ENCODE peak calls at places on chromosomes 5 and 9, in six cellular contexts. One of them, this sample, is unnamed.

GRCh38 chr5:157602505-157602904 is 26.9 kb upstream of the ADAM19 start:
- DNase-seq in GM10248: no peak
- DNase-seq in NT2/D1: no peak
- DNase-seq in cardiac fibroblast: no peak
- DNase-seq in breast epithelium: no peak
- DNase-seq in activated T-helper 1 cell treated with anti-CD3 and anti-CD28 coated beads, Interleukin-2, amount 50 U/mL, for 16 hours: peak
- DNase-seq in this sample: peak

GRCh38 chr9:136965771-136966484 is 11.4 kb upstream of the PTGDS start:
- DNase-seq in activated T-helper 1 cell treated with anti-CD3 and anti-CD28 coated beads, Interleukin-2, amount 50 U/mL, for 16 hours: no peak
- DNase-seq in GM10248: no peak
- DNase-seq in breast epithelium: no peak
- DNase-seq in cardiac fibroblast: no peak
- DNase-seq in NT2/D1: no peak
- DNase-seq in this sample: peak

GRCh38 chr5:95070866-95071265 is 214.0 kb downstream of the MCTP1 start:
- DNase-seq in GM10248: no peak
- DNase-seq in activated T-helper 1 cell treated with anti-CD3 and anti-CD28 coated beads, Interleukin-2, amount 50 U/mL, for 16 hours: no peak
- DNase-seq in NT2/D1: no peak
- DNase-seq in cardiac fibroblast: no peak
- DNase-seq in breast epithelium: no peak
- DNase-seq in this sample: no peak

GRCh38 chr5:44952376-44952775 is 143.6 kb downstream of the MRPS30 start:
- DNase-seq in GM10248: peak
- DNase-seq in breast epithelium: no peak
- DNase-seq in cardiac fibroblast: peak
- DNase-seq in activated T-helper 1 cell treated with anti-CD3 and anti-CD28 coated beads, Interleukin-2, amount 50 U/mL, for 16 hours: no peak
- DNase-seq in NT2/D1: peak
- DNase-seq in this sample: peak

GRCh38 chr9:134897584-134898170 is 17.1 kb downstream of the FCN2 start:
- DNase-seq in activated T-helper 1 cell treated with anti-CD3 and anti-CD28 coated beads, Interleukin-2, amount 50 U/mL, for 16 hours: no peak
- DNase-seq in cardiac fibroblast: no peak
- DNase-seq in breast epithelium: no peak
- DNase-seq in NT2/D1: no peak
- DNase-seq in GM10248: no peak
- DNase-seq in this sample: peak

GRCh38 chr5:40679071-40679997 is at the start of gene PTGER4:
- DNase-seq in cardiac fibroblast: peak
- DNase-seq in breast epithelium: peak
- DNase-seq in NT2/D1: no peak
- DNase-seq in GM10248: peak
- DNase-seq in activated T-helper 1 cell treated with anti-CD3 and anti-CD28 coated beads, Interleukin-2, amount 50 U/mL, for 16 hours: peak
- DNase-seq in this sample: peak

GRCh38 chr5:174690256-174690655 is 34.1 kb upstream of the MSX2 start:
- DNase-seq in NT2/D1: no peak
- DNase-seq in cardiac fibroblast: peak
- DNase-seq in activated T-helper 1 cell treated with anti-CD3 and anti-CD28 coated beads, Interleukin-2, amount 50 U/mL, for 16 hours: no peak
- DNase-seq in breast epithelium: no peak
- DNase-seq in GM10248: no peak
- DNase-seq in this sample: no peak

GRCh38 chr9:124267271-124267807 is 9.6 kb downstream of the NEK6 start:
- DNase-seq in breast epithelium: peak
- DNase-seq in NT2/D1: no peak
- DNase-seq in GM10248: no peak
- DNase-seq in cardiac fibroblast: peak
- DNase-seq in activated T-helper 1 cell treated with anti-CD3 and anti-CD28 coated beads, Interleukin-2, amount 50 U/mL, for 16 hours: no peak
- DNase-seq in this sample: peak

GRCh38 chr5:74833537-74834266 is 32.5 kb downstream of the FAM169A start:
- DNase-seq in breast epithelium: no peak
- DNase-seq in NT2/D1: no peak
- DNase-seq in activated T-helper 1 cell treated with anti-CD3 and anti-CD28 coated beads, Interleukin-2, amount 50 U/mL, for 16 hours: no peak
- DNase-seq in cardiac fibroblast: no peak
- DNase-seq in GM10248: no peak
- DNase-seq in this sample: no peak

GRCh38 chr9:124983698-124984097 is 42.8 kb upstream of the GOLGA1 start:
- DNase-seq in cardiac fibroblast: no peak
- DNase-seq in GM10248: no peak
- DNase-seq in NT2/D1: no peak
- DNase-seq in activated T-helper 1 cell treated with anti-CD3 and anti-CD28 coated beads, Interleukin-2, amount 50 U/mL, for 16 hours: no peak
- DNase-seq in breast epithelium: no peak
- DNase-seq in this sample: no peak

GRCh38 chr9:18776836-18777820 is 255.9 kb downstream of the SAXO1 start:
- DNase-seq in GM10248: no peak
- DNase-seq in NT2/D1: no peak
- DNase-seq in breast epithelium: no peak
- DNase-seq in activated T-helper 1 cell treated with anti-CD3 and anti-CD28 coated beads, Interleukin-2, amount 50 U/mL, for 16 hours: no peak
- DNase-seq in cardiac fibroblast: no peak
- DNase-seq in this sample: no peak

GRCh38 chr9:77514886-77515711 is 133.0 kb downstream of the GNA14 start:
- DNase-seq in breast epithelium: no peak
- DNase-seq in cardiac fibroblast: peak
- DNase-seq in NT2/D1: no peak
- DNase-seq in GM10248: no peak
- DNase-seq in activated T-helper 1 cell treated with anti-CD3 and anti-CD28 coated beads, Interleukin-2, amount 50 U/mL, for 16 hours: no peak
- DNase-seq in this sample: no peak

GRCh38 chr5:32587067-32587551 is 1.8 kb downstream of the SUB1 start:
- DNase-seq in breast epithelium: no peak
- DNase-seq in cardiac fibroblast: no peak
- DNase-seq in NT2/D1: no peak
- DNase-seq in activated T-helper 1 cell treated with anti-CD3 and anti-CD28 coated beads, Interleukin-2, amount 50 U/mL, for 16 hours: no peak
- DNase-seq in GM10248: no peak
- DNase-seq in this sample: no peak

GRCh38 chr5:145697251-145698016 is 137.7 kb downstream of the PRELID2 start:
- DNase-seq in NT2/D1: peak
- DNase-seq in cardiac fibroblast: peak
- DNase-seq in GM10248: peak
- DNase-seq in activated T-helper 1 cell treated with anti-CD3 and anti-CD28 coated beads, Interleukin-2, amount 50 U/mL, for 16 hours: no peak
- DNase-seq in breast epithelium: no peak
- DNase-seq in this sample: peak

GRCh38 chr9:2984481-2984880 is 140.6 kb upstream of the PUM3 start:
- DNase-seq in activated T-helper 1 cell treated with anti-CD3 and anti-CD28 coated beads, Interleukin-2, amount 50 U/mL, for 16 hours: no peak
- DNase-seq in cardiac fibroblast: no peak
- DNase-seq in NT2/D1: no peak
- DNase-seq in GM10248: no peak
- DNase-seq in breast epithelium: no peak
- DNase-seq in this sample: no peak

GRCh38 chr5:146873186-146873917 is 5.2 kb downstream of the PPP2R2B start:
- DNase-seq in breast epithelium: no peak
- DNase-seq in GM10248: no peak
- DNase-seq in cardiac fibroblast: no peak
- DNase-seq in NT2/D1: no peak
- DNase-seq in activated T-helper 1 cell treated with anti-CD3 and anti-CD28 coated beads, Interleukin-2, amount 50 U/mL, for 16 hours: no peak
- DNase-seq in this sample: no peak

GRCh38 chr5:123943136-123943535 is 431.2 kb downstream of the CSNK1G3 start:
- DNase-seq in NT2/D1: no peak
- DNase-seq in cardiac fibroblast: no peak
- DNase-seq in activated T-helper 1 cell treated with anti-CD3 and anti-CD28 coated beads, Interleukin-2, amount 50 U/mL, for 16 hours: no peak
- DNase-seq in breast epithelium: no peak
- DNase-seq in GM10248: no peak
- DNase-seq in this sample: no peak

GRCh38 chr5:124801551-124801950 is 55.1 kb upstream of the ZNF608 start:
- DNase-seq in activated T-helper 1 cell treated with anti-CD3 and anti-CD28 coated beads, Interleukin-2, amount 50 U/mL, for 16 hours: no peak
- DNase-seq in cardiac fibroblast: no peak
- DNase-seq in GM10248: no peak
- DNase-seq in NT2/D1: no peak
- DNase-seq in breast epithelium: no peak
- DNase-seq in this sample: no peak

GRCh38 chr5:170523129-170523497 is 19.3 kb downstream of the KCNIP1 start:
- DNase-seq in GM10248: no peak
- DNase-seq in activated T-helper 1 cell treated with anti-CD3 and anti-CD28 coated beads, Interleukin-2, amount 50 U/mL, for 16 hours: no peak
- DNase-seq in breast epithelium: no peak
- DNase-seq in cardiac fibroblast: peak
- DNase-seq in NT2/D1: no peak
- DNase-seq in this sample: peak

GRCh38 chr5:71482132-71482531 is 26.7 kb downstream of the BDP1 start:
- DNase-seq in breast epithelium: peak
- DNase-seq in activated T-helper 1 cell treated with anti-CD3 and anti-CD28 coated beads, Interleukin-2, amount 50 U/mL, for 16 hours: no peak
- DNase-seq in NT2/D1: no peak
- DNase-seq in GM10248: no peak
- DNase-seq in cardiac fibroblast: peak
- DNase-seq in this sample: no peak

GRCh38 chr9:124716795-124717194 is 54.3 kb downstream of the NR6A1 start:
- DNase-seq in NT2/D1: no peak
- DNase-seq in breast epithelium: no peak
- DNase-seq in activated T-helper 1 cell treated with anti-CD3 and anti-CD28 coated beads, Interleukin-2, amount 50 U/mL, for 16 hours: no peak
- DNase-seq in GM10248: no peak
- DNase-seq in cardiac fibroblast: no peak
- DNase-seq in this sample: no peak

GRCh38 chr9:75833765-75834164 is 56.7 kb upstream of the PCSK5 start:
- DNase-seq in breast epithelium: no peak
- DNase-seq in activated T-helper 1 cell treated with anti-CD3 and anti-CD28 coated beads, Interleukin-2, amount 50 U/mL, for 16 hours: no peak
- DNase-seq in GM10248: no peak
- DNase-seq in cardiac fibroblast: no peak
- DNase-seq in NT2/D1: no peak
- DNase-seq in this sample: no peak

GRCh38 chr5:16483361-16483760 is 17.8 kb upstream of the ZNF622 start:
- DNase-seq in activated T-helper 1 cell treated with anti-CD3 and anti-CD28 coated beads, Interleukin-2, amount 50 U/mL, for 16 hours: no peak
- DNase-seq in NT2/D1: no peak
- DNase-seq in breast epithelium: no peak
- DNase-seq in cardiac fibroblast: no peak
- DNase-seq in GM10248: no peak
- DNase-seq in this sample: no peak

GRCh38 chr5:142446131-142446959 is 121.5 kb upstream of the SPRY4 start:
- DNase-seq in breast epithelium: no peak
- DNase-seq in NT2/D1: no peak
- DNase-seq in GM10248: no peak
- DNase-seq in activated T-helper 1 cell treated with anti-CD3 and anti-CD28 coated beads, Interleukin-2, amount 50 U/mL, for 16 hours: no peak
- DNase-seq in cardiac fibroblast: peak
- DNase-seq in this sample: no peak

GRCh38 chr5:154829589-154830218 is 20.7 kb downstream of the FAXDC2 start:
- DNase-seq in NT2/D1: no peak
- DNase-seq in activated T-helper 1 cell treated with anti-CD3 and anti-CD28 coated beads, Interleukin-2, amount 50 U/mL, for 16 hours: no peak
- DNase-seq in breast epithelium: no peak
- DNase-seq in GM10248: no peak
- DNase-seq in cardiac fibroblast: no peak
- DNase-seq in this sample: peak

GRCh38 chr5:128413356-128413755 is 124.7 kb downstream of the FBN2 start:
- DNase-seq in cardiac fibroblast: peak
- DNase-seq in breast epithelium: no peak
- DNase-seq in NT2/D1: no peak
- DNase-seq in activated T-helper 1 cell treated with anti-CD3 and anti-CD28 coated beads, Interleukin-2, amount 50 U/mL, for 16 hours: no peak
- DNase-seq in GM10248: no peak
- DNase-seq in this sample: no peak

GRCh38 chr9:124197177-124198095 is 60.3 kb upstream of the NEK6 start:
- DNase-seq in NT2/D1: no peak
- DNase-seq in activated T-helper 1 cell treated with anti-CD3 and anti-CD28 coated beads, Interleukin-2, amount 50 U/mL, for 16 hours: no peak
- DNase-seq in cardiac fibroblast: no peak
- DNase-seq in GM10248: peak
- DNase-seq in breast epithelium: peak
- DNase-seq in this sample: peak

GRCh38 chr5:119072496-119072895 is 1.6 kb downstream of the DMXL1 start:
- DNase-seq in NT2/D1: no peak
- DNase-seq in breast epithelium: no peak
- DNase-seq in activated T-helper 1 cell treated with anti-CD3 and anti-CD28 coated beads, Interleukin-2, amount 50 U/mL, for 16 hours: no peak
- DNase-seq in cardiac fibroblast: no peak
- DNase-seq in GM10248: no peak
- DNase-seq in this sample: no peak

GRCh38 chr5:21654-22233 is 70.2 kb upstream of the PLEKHG4B start:
- DNase-seq in GM10248: no peak
- DNase-seq in cardiac fibroblast: peak
- DNase-seq in activated T-helper 1 cell treated with anti-CD3 and anti-CD28 coated beads, Interleukin-2, amount 50 U/mL, for 16 hours: no peak
- DNase-seq in NT2/D1: no peak
- DNase-seq in breast epithelium: no peak
- DNase-seq in this sample: peak

GRCh38 chr9:127629468-127630081 is 17.5 kb downstream of the STXBP1 start:
- DNase-seq in NT2/D1: no peak
- DNase-seq in cardiac fibroblast: no peak
- DNase-seq in GM10248: no peak
- DNase-seq in activated T-helper 1 cell treated with anti-CD3 and anti-CD28 coated beads, Interleukin-2, amount 50 U/mL, for 16 hours: no peak
- DNase-seq in breast epithelium: no peak
- DNase-seq in this sample: no peak

GRCh38 chr5:72296251-72296650 is 23.8 kb downstream of the MRPS27 start:
- DNase-seq in activated T-helper 1 cell treated with anti-CD3 and anti-CD28 coated beads, Interleukin-2, amount 50 U/mL, for 16 hours: no peak
- DNase-seq in breast epithelium: no peak
- DNase-seq in GM10248: no peak
- DNase-seq in cardiac fibroblast: no peak
- DNase-seq in NT2/D1: no peak
- DNase-seq in this sample: no peak

GRCh38 chr9:69579749-69580581 is 92.2 kb downstream of the APBA1 start:
- DNase-seq in breast epithelium: no peak
- DNase-seq in activated T-helper 1 cell treated with anti-CD3 and anti-CD28 coated beads, Interleukin-2, amount 50 U/mL, for 16 hours: no peak
- DNase-seq in cardiac fibroblast: no peak
- DNase-seq in GM10248: no peak
- DNase-seq in NT2/D1: no peak
- DNase-seq in this sample: no peak

GRCh38 chr5:140554454-140554853 is 2.8 kb downstream of the SRA1 start:
- DNase-seq in cardiac fibroblast: peak
- DNase-seq in GM10248: no peak
- DNase-seq in NT2/D1: no peak
- DNase-seq in breast epithelium: no peak
- DNase-seq in activated T-helper 1 cell treated with anti-CD3 and anti-CD28 coated beads, Interleukin-2, amount 50 U/mL, for 16 hours: no peak
- DNase-seq in this sample: no peak

GRCh38 chr5:156693113-156693512 is 157.0 kb upstream of the PPP1R2B start:
- DNase-seq in NT2/D1: no peak
- DNase-seq in activated T-helper 1 cell treated with anti-CD3 and anti-CD28 coated beads, Interleukin-2, amount 50 U/mL, for 16 hours: no peak
- DNase-seq in breast epithelium: no peak
- DNase-seq in GM10248: no peak
- DNase-seq in cardiac fibroblast: no peak
- DNase-seq in this sample: no peak

GRCh38 chr9:6956796-6957355 is 199.1 kb downstream of the KDM4C start:
- DNase-seq in GM10248: no peak
- DNase-seq in NT2/D1: no peak
- DNase-seq in cardiac fibroblast: no peak
- DNase-seq in breast epithelium: no peak
- DNase-seq in activated T-helper 1 cell treated with anti-CD3 and anti-CD28 coated beads, Interleukin-2, amount 50 U/mL, for 16 hours: no peak
- DNase-seq in this sample: no peak

GRCh38 chr5:113989278-113989912 is 372.5 kb upstream of the KCNN2 start:
- DNase-seq in cardiac fibroblast: no peak
- DNase-seq in activated T-helper 1 cell treated with anti-CD3 and anti-CD28 coated beads, Interleukin-2, amount 50 U/mL, for 16 hours: no peak
- DNase-seq in breast epithelium: no peak
- DNase-seq in NT2/D1: no peak
- DNase-seq in GM10248: no peak
- DNase-seq in this sample: peak

GRCh38 chr9:16732546-16732945 is 137.9 kb downstream of the BNC2 start:
- DNase-seq in GM10248: no peak
- DNase-seq in breast epithelium: no peak
- DNase-seq in cardiac fibroblast: no peak
- DNase-seq in NT2/D1: no peak
- DNase-seq in activated T-helper 1 cell treated with anti-CD3 and anti-CD28 coated beads, Interleukin-2, amount 50 U/mL, for 16 hours: no peak
- DNase-seq in this sample: no peak

This sample was measured in RPMI8226.